ENCODE peak calls at places on chromosome 13, in eight cellular contexts. One of them, this sample, is unnamed.

GRCh38 chr13:102667911-102668310 is 26.9 kb downstream of the METTL21C start:
- DNase-seq in LNCaP clone FGC: no peak
- DNase-seq in AG04449: no peak
- DNase-seq in suprapubic skin: no peak
- DNase-seq in AG09309: no peak
- DNase-seq in left ventricle myocardium inferior: no peak
- DNase-seq in astrocyte of the cerebellum: no peak
- DNase-seq in progenitor cell of endocrine pancreas: no peak
- DNase-seq in this sample: no peak

GRCh38 chr13:97134364-97135095 is 87.6 kb upstream of the MBNL2 start:
- DNase-seq in LNCaP clone FGC: no peak
- DNase-seq in AG04449: no peak
- DNase-seq in suprapubic skin: no peak
- DNase-seq in AG09309: no peak
- DNase-seq in left ventricle myocardium inferior: no peak
- DNase-seq in astrocyte of the cerebellum: no peak
- DNase-seq in progenitor cell of endocrine pancreas: no peak
- DNase-seq in this sample: no peak

GRCh38 chr13:95704510-95704909 is 27.6 kb downstream of the DNAJC3 start:
- DNase-seq in LNCaP clone FGC: no peak
- DNase-seq in AG04449: no peak
- DNase-seq in suprapubic skin: no peak
- DNase-seq in AG09309: no peak
- DNase-seq in left ventricle myocardium inferior: no peak
- DNase-seq in astrocyte of the cerebellum: no peak
- DNase-seq in progenitor cell of endocrine pancreas: no peak
- DNase-seq in this sample: no peak

GRCh38 chr13:97302611-97303010 is 80.5 kb downstream of the MBNL2 start:
- DNase-seq in LNCaP clone FGC: no peak
- DNase-seq in AG04449: no peak
- DNase-seq in suprapubic skin: no peak
- DNase-seq in AG09309: no peak
- DNase-seq in left ventricle myocardium inferior: no peak
- DNase-seq in astrocyte of the cerebellum: no peak
- DNase-seq in progenitor cell of endocrine pancreas: no peak
- DNase-seq in this sample: no peak

GRCh38 chr13:103130681-103131210 is 64.5 kb upstream of the SLC10A2 start:
- DNase-seq in LNCaP clone FGC: no peak
- DNase-seq in AG04449: no peak
- DNase-seq in suprapubic skin: no peak
- DNase-seq in AG09309: no peak
- DNase-seq in left ventricle myocardium inferior: no peak
- DNase-seq in astrocyte of the cerebellum: no peak
- DNase-seq in progenitor cell of endocrine pancreas: no peak
- DNase-seq in this sample: no peak

GRCh38 chr13:93984070-93984469 is 495.4 kb downstream of the DCT start:
- DNase-seq in LNCaP clone FGC: no peak
- DNase-seq in AG04449: no peak
- DNase-seq in suprapubic skin: no peak
- DNase-seq in AG09309: no peak
- DNase-seq in left ventricle myocardium inferior: no peak
- DNase-seq in astrocyte of the cerebellum: no peak
- DNase-seq in progenitor cell of endocrine pancreas: no peak
- DNase-seq in this sample: no peak

GRCh38 chr13:76745246-76746200 is 140.7 kb downstream of the KCTD12 start:
- DNase-seq in LNCaP clone FGC: no peak
- DNase-seq in AG04449: no peak
- DNase-seq in suprapubic skin: no peak
- DNase-seq in AG09309: no peak
- DNase-seq in left ventricle myocardium inferior: no peak
- DNase-seq in astrocyte of the cerebellum: no peak
- DNase-seq in progenitor cell of endocrine pancreas: no peak
- DNase-seq in this sample: no peak

GRCh38 chr13:108606424-108606823 is 23.0 kb upstream of the MYO16 start:
- DNase-seq in LNCaP clone FGC: no peak
- DNase-seq in AG04449: no peak
- DNase-seq in suprapubic skin: no peak
- DNase-seq in AG09309: no peak
- DNase-seq in left ventricle myocardium inferior: no peak
- DNase-seq in astrocyte of the cerebellum: no peak
- DNase-seq in progenitor cell of endocrine pancreas: no peak
- DNase-seq in this sample: no peak

GRCh38 chr13:85528578-85529215 is 270.5 kb downstream of the SLITRK6 start:
- DNase-seq in LNCaP clone FGC: no peak
- DNase-seq in AG04449: peak
- DNase-seq in suprapubic skin: no peak
- DNase-seq in AG09309: peak
- DNase-seq in left ventricle myocardium inferior: no peak
- DNase-seq in astrocyte of the cerebellum: peak
- DNase-seq in progenitor cell of endocrine pancreas: no peak
- DNase-seq in this sample: no peak

GRCh38 chr13:104253063-104253680 is 1187.0 kb upstream of the SLC10A2 start:
- DNase-seq in LNCaP clone FGC: no peak
- DNase-seq in AG04449: no peak
- DNase-seq in suprapubic skin: no peak
- DNase-seq in AG09309: no peak
- DNase-seq in left ventricle myocardium inferior: no peak
- DNase-seq in astrocyte of the cerebellum: no peak
- DNase-seq in progenitor cell of endocrine pancreas: no peak
- DNase-seq in this sample: no peak

GRCh38 chr13:66405908-66406802 is 824.0 kb downstream of the PCDH9 start:
- DNase-seq in LNCaP clone FGC: no peak
- DNase-seq in AG04449: peak
- DNase-seq in suprapubic skin: no peak
- DNase-seq in AG09309: peak
- DNase-seq in left ventricle myocardium inferior: no peak
- DNase-seq in astrocyte of the cerebellum: peak
- DNase-seq in progenitor cell of endocrine pancreas: no peak
- DNase-seq in this sample: no peak

GRCh38 chr13:30529085-30529815 is 63.5 kb upstream of the HMGB1 start:
- DNase-seq in LNCaP clone FGC: no peak
- DNase-seq in AG04449: no peak
- DNase-seq in suprapubic skin: peak
- DNase-seq in AG09309: no peak
- DNase-seq in left ventricle myocardium inferior: no peak
- DNase-seq in astrocyte of the cerebellum: no peak
- DNase-seq in progenitor cell of endocrine pancreas: no peak
- DNase-seq in this sample: no peak

GRCh38 chr13:88031980-88032562 is 360.9 kb downstream of the SLITRK5 start:
- DNase-seq in LNCaP clone FGC: no peak
- DNase-seq in AG04449: no peak
- DNase-seq in suprapubic skin: no peak
- DNase-seq in AG09309: no peak
- DNase-seq in left ventricle myocardium inferior: no peak
- DNase-seq in astrocyte of the cerebellum: peak
- DNase-seq in progenitor cell of endocrine pancreas: no peak
- DNase-seq in this sample: no peak

GRCh38 chr13:92407858-92408257 is 818.7 kb upstream of the GPC6 start:
- DNase-seq in LNCaP clone FGC: no peak
- DNase-seq in AG04449: no peak
- DNase-seq in suprapubic skin: no peak
- DNase-seq in AG09309: no peak
- DNase-seq in left ventricle myocardium inferior: no peak
- DNase-seq in astrocyte of the cerebellum: no peak
- DNase-seq in progenitor cell of endocrine pancreas: no peak
- DNase-seq in this sample: no peak

GRCh38 chr13:77002590-77003190 is 10.8 kb downstream of the CLN5 start:
- DNase-seq in LNCaP clone FGC: no peak
- DNase-seq in AG04449: no peak
- DNase-seq in suprapubic skin: no peak
- DNase-seq in AG09309: no peak
- DNase-seq in left ventricle myocardium inferior: no peak
- DNase-seq in astrocyte of the cerebellum: no peak
- DNase-seq in progenitor cell of endocrine pancreas: no peak
- DNase-seq in this sample: no peak

GRCh38 chr13:27283906-27284523 is 13.4 kb downstream of the RASL11A start:
- DNase-seq in LNCaP clone FGC: no peak
- DNase-seq in AG04449: no peak
- DNase-seq in suprapubic skin: no peak
- DNase-seq in AG09309: no peak
- DNase-seq in left ventricle myocardium inferior: no peak
- DNase-seq in astrocyte of the cerebellum: no peak
- DNase-seq in progenitor cell of endocrine pancreas: no peak
- DNase-seq in this sample: no peak

GRCh38 chr13:91154553-91154952 is 192.9 kb upstream of the MIR17HG start:
- DNase-seq in LNCaP clone FGC: no peak
- DNase-seq in AG04449: no peak
- DNase-seq in suprapubic skin: no peak
- DNase-seq in AG09309: no peak
- DNase-seq in left ventricle myocardium inferior: no peak
- DNase-seq in astrocyte of the cerebellum: no peak
- DNase-seq in progenitor cell of endocrine pancreas: no peak
- DNase-seq in this sample: no peak

GRCh38 chr13:88745013-88745412 is 1073.8 kb downstream of the SLITRK5 start:
- DNase-seq in LNCaP clone FGC: no peak
- DNase-seq in AG04449: no peak
- DNase-seq in suprapubic skin: no peak
- DNase-seq in AG09309: no peak
- DNase-seq in left ventricle myocardium inferior: no peak
- DNase-seq in astrocyte of the cerebellum: no peak
- DNase-seq in progenitor cell of endocrine pancreas: no peak
- DNase-seq in this sample: no peak

GRCh38 chr13:73273737-73274136 is 214.9 kb downstream of the KLF5 start:
- DNase-seq in LNCaP clone FGC: no peak
- DNase-seq in AG04449: peak
- DNase-seq in suprapubic skin: no peak
- DNase-seq in AG09309: peak
- DNase-seq in left ventricle myocardium inferior: no peak
- DNase-seq in astrocyte of the cerebellum: peak
- DNase-seq in progenitor cell of endocrine pancreas: no peak
- DNase-seq in this sample: no peak

DNA sequence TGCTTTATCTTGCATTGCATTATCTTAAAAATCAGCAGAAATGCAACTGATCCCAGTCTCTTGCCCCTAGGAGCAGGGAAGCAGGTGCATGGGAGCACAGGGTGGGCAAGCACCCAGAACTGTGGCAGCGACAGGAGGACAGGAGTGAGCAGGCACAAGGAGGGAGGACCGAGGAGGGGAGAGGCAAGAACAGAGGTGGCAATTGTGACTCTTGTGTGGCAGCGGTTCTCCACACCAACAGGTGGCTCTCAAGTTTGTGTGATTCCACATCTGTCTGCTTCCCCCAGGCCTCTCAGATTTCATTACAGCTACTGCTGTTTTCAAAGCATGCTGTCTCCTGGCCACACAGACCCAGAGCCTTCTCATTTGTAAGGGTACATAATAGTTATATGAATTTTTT is 108.6 kb downstream of the STK24 start:
- DNase-seq in LNCaP clone FGC: no peak
- DNase-seq in AG04449: no peak
- DNase-seq in suprapubic skin: no peak
- DNase-seq in AG09309: no peak
- DNase-seq in left ventricle myocardium inferior: no peak
- DNase-seq in astrocyte of the cerebellum: no peak
- DNase-seq in progenitor cell of endocrine pancreas: no peak
- DNase-seq in this sample: no peak
- TF ChIP-seq CTCF in LNCaP clone FGC: no peak
- TF ChIP-seq CTCF in AG04449: no peak
- TF ChIP-seq CTCF in suprapubic skin: no peak
- TF ChIP-seq CTCF in AG09309: no peak
- TF ChIP-seq CTCF in left ventricle myocardium inferior: no peak
- TF ChIP-seq CTCF in astrocyte of the cerebellum: no peak
- TF ChIP-seq CTCF in progenitor cell of endocrine pancreas: no peak
- TF ChIP-seq CTCF in this sample: no peak

GRCh38 chr13:48475230-48475629 is 57.6 kb downstream of the RCBTB2 start:
- DNase-seq in LNCaP clone FGC: no peak
- DNase-seq in AG04449: no peak
- DNase-seq in suprapubic skin: no peak
- DNase-seq in AG09309: no peak
- DNase-seq in left ventricle myocardium inferior: no peak
- DNase-seq in astrocyte of the cerebellum: no peak
- DNase-seq in progenitor cell of endocrine pancreas: no peak
- DNase-seq in this sample: no peak
- TF ChIP-seq CTCF in LNCaP clone FGC: no peak
- TF ChIP-seq CTCF in AG04449: no peak
- TF ChIP-seq CTCF in suprapubic skin: no peak
- TF ChIP-seq CTCF in AG09309: no peak
- TF ChIP-seq CTCF in left ventricle myocardium inferior: no peak
- TF ChIP-seq CTCF in astrocyte of the cerebellum: no peak
- TF ChIP-seq CTCF in progenitor cell of endocrine pancreas: no peak
- TF ChIP-seq CTCF in this sample: no peak

DNA sequence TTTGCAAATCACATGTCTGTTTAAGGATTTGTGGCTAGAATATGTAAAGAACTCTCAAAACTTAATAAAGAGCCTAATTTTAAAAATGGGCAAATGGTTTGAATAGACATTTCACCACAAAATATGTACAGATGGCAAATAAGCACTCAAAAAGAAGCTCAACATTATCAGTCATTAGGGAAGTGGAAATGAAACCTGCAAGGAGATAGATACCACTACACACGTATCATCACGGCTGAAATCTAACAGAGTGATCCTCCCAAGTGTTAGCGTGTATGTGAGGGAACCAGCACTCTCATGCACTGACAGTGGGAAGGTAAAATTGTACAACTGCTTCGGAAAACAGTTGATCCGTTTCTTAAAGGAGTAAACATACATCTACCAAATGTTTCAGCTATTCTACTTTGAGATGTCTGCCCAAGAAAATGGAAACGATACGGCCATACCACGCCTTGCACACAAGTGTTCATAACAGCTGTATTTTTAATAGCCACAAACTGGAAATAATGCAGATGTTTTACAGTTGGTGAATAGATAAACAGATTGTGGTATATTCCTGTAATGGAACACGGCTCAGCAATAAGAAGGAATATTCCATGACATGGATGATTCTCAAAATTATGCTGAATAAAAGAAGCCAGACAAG is 14.5 kb downstream of the ARHGEF7 start:
- DNase-seq in LNCaP clone FGC: no peak
- DNase-seq in AG04449: no peak
- DNase-seq in suprapubic skin: no peak
- DNase-seq in AG09309: no peak
- DNase-seq in left ventricle myocardium inferior: no peak
- DNase-seq in astrocyte of the cerebellum: no peak
- DNase-seq in progenitor cell of endocrine pancreas: no peak
- DNase-seq in this sample: no peak
- TF ChIP-seq CTCF in LNCaP clone FGC: no peak
- TF ChIP-seq CTCF in AG04449: no peak
- TF ChIP-seq CTCF in suprapubic skin: no peak
- TF ChIP-seq CTCF in AG09309: no peak
- TF ChIP-seq CTCF in left ventricle myocardium inferior: no peak
- TF ChIP-seq CTCF in astrocyte of the cerebellum: no peak
- TF ChIP-seq CTCF in progenitor cell of endocrine pancreas: no peak
- TF ChIP-seq CTCF in this sample: no peak

DNA sequence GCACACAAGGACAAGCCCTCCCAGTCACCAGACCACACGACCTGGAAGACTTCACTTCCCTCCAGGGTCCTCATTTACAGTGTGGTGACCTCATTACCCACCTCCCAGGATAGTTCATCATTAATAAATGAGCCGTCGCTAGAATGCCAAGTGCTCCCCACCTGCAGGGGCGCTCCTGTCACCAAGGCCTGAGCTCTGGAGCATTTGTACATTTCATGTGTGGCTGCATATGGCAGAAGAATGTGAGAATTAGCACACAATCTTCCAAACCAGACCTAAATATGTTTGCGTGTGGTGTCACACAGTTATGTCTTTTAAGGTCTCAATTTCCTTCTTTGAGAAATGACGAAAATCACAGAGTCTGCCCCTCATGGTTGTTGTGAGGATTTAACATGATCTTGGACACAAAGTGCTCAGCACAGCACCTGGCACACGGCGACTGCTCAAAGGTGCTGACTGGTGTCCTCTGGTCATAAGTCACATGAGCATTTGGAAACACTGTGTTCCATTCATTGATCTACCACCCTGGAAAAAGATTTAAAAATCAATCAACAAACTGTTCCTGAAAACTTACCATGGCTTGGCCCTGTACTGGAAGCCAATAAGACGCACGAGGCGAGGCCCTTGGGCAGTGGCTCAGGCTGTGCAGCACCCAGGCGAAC is 150.6 kb upstream of the SPACA7 start:
- DNase-seq in LNCaP clone FGC: no peak
- DNase-seq in AG04449: no peak
- DNase-seq in suprapubic skin: peak
- DNase-seq in AG09309: no peak
- DNase-seq in left ventricle myocardium inferior: no peak
- DNase-seq in astrocyte of the cerebellum: no peak
- DNase-seq in progenitor cell of endocrine pancreas: no peak
- DNase-seq in this sample: no peak
- TF ChIP-seq CTCF in LNCaP clone FGC: no peak
- TF ChIP-seq CTCF in AG04449: no peak
- TF ChIP-seq CTCF in suprapubic skin: no peak
- TF ChIP-seq CTCF in AG09309: no peak
- TF ChIP-seq CTCF in left ventricle myocardium inferior: no peak
- TF ChIP-seq CTCF in astrocyte of the cerebellum: no peak
- TF ChIP-seq CTCF in progenitor cell of endocrine pancreas: no peak
- TF ChIP-seq CTCF in this sample: peak

This sample was measured in endothelial cell.